ENCODE peak calls at places on chromosomes 12 and 14, in four cellular contexts. L is A549, K is astrocyte, R is progenitor cell of endocrine pancreas. C is an unnamed sample.

GRCh38 chr12:102343361-102344121 is 136.8 kb downstream of the IGF1 start:
- DNase-seq in K (peak; percentile 2), L (peak; percentile 9), R (no peak), C (no peak)

GRCh38 chr14:103755060-103755459 is 39.5 kb downstream of the ZFYVE21 start:
- DNase-seq in L (no peak), K (no peak), R (no peak), C (no peak)

GRCh38 chr14:59969319-59969718 is 49.4 kb downstream of the LRRC9 start:
- DNase-seq in K (peak; percentile 22), R (no peak), L (no peak), C (no peak)

GRCh38 chr12:32517966-32518365 is 118.6 kb downstream of the FGD4 start:
- DNase-seq in R (no peak), L (no peak), K (no peak), C (no peak)

GRCh38 chr14:52834440-52834842 is 43.0 kb upstream of the GNPNAT1 start:
- DNase-seq in L (peak; percentile 24), K (peak; percentile 82), R (no peak), C (peak; percentile 82)

GRCh38 chr12:2082321-2082720 is 29.5 kb downstream of the CACNA1C start:
- DNase-seq in L (no peak), R (no peak), K (no peak), C (no peak)

GRCh38 chr12:86137936-86138335 is 118.3 kb downstream of the MGAT4C start:
- DNase-seq in K (peak; percentile 89), L (no peak), R (no peak), C (no peak)

GRCh38 chr14:54792288-54792687 is 110.3 kb downstream of the GCH1 start:
- DNase-seq in K (no peak), R (no peak), L (no peak), C (no peak)

GRCh38 chr12:18383203-18383602 is 121.9 kb downstream of the PIK3C2G start:
- DNase-seq in L (peak; percentile 32), K (peak; percentile 91), R (no peak), C (peak; percentile 80)

GRCh38 chr14:93018401-93018800 is 95.5 kb downstream of the CHGA start:
- DNase-seq in R (no peak), L (no peak), K (no peak), C (peak; percentile 19)

GRCh38 chr14:70027785-70028428 is 148.7 kb downstream of the SMOC1 start:
- DNase-seq in R (peak; percentile 90), K (no peak), L (peak; percentile 81), C (peak; percentile 22)

GRCh38 chr12:59087077-59087673 is 166.9 kb upstream of the LRIG3 start:
- DNase-seq in R (no peak), L (no peak), K (no peak), C (peak; percentile 13)

GRCh38 chr12:130479401-130480125 is 141.9 kb downstream of the PIWIL1 start:
- DNase-seq in L (no peak), K (no peak), R (no peak), C (no peak)

GRCh38 chr14:70782361-70782760 is 27.0 kb downstream of the MAP3K9 start:
- DNase-seq in K (peak; percentile 96), R (no peak), L (no peak), C (peak; percentile 83)

GRCh38 chr14:76832503-76832988 is 6.3 kb downstream of the LRRC74A start:
- DNase-seq in L (no peak), K (no peak), R (no peak), C (no peak)

GRCh38 chr14:76827696-76828301 is 1.6 kb downstream of the LRRC74A start:
- DNase-seq in R (no peak), K (no peak), L (no peak), C (no peak)

GRCh38 chr14:76829016-76829365 is 2.8 kb downstream of the LRRC74A start:
- DNase-seq in K (no peak), L (no peak), R (no peak), C (no peak)

GRCh38 chr14:76828339-76829015 is 2.3 kb downstream of the LRRC74A start:
- DNase-seq in L (no peak), K (no peak), R (peak; percentile 24), C (no peak)

GRCh38 chr14:76829650-76830421 is 3.6 kb downstream of the LRRC74A start:
- DNase-seq in L (no peak), K (no peak), R (no peak), C (no peak)
- TF ChIP-seq CTCF in L (no peak), K (no peak), R (no peak), C (no peak)

GRCh38 chr12:49904601-49905000 is 901 bp upstream of the FAIM2 start:
- DNase-seq in L (no peak), K (no peak), R (no peak), C (no peak)
- TF ChIP-seq CTCF in L (no peak), K (no peak), R (no peak), C (no peak)

GRCh38 chr14:36605506-36605857 is 23.1 kb upstream of the NKX2-8 start:
- DNase-seq in L (no peak), K (no peak), R (no peak), C (no peak)
- TF ChIP-seq CTCF in L (no peak), K (no peak), R (no peak), C (no peak)

GRCh38 chr12:10031318-10031717 is 836 bp downstream of the CLEC9A start:
- DNase-seq in R (no peak), L (no peak), K (peak; percentile 14), C (peak; percentile 61)

GRCh38 chr12:10030446-10030845 is at the start of gene CLEC9A:
- DNase-seq in R (no peak), L (no peak), K (no peak), C (no peak)

GRCh38 chr12:10031771-10032175 is 1.3 kb downstream of the CLEC9A start:
- DNase-seq in R (no peak), K (peak; percentile 82), L (no peak), C (peak; percentile 95)

DNA sequence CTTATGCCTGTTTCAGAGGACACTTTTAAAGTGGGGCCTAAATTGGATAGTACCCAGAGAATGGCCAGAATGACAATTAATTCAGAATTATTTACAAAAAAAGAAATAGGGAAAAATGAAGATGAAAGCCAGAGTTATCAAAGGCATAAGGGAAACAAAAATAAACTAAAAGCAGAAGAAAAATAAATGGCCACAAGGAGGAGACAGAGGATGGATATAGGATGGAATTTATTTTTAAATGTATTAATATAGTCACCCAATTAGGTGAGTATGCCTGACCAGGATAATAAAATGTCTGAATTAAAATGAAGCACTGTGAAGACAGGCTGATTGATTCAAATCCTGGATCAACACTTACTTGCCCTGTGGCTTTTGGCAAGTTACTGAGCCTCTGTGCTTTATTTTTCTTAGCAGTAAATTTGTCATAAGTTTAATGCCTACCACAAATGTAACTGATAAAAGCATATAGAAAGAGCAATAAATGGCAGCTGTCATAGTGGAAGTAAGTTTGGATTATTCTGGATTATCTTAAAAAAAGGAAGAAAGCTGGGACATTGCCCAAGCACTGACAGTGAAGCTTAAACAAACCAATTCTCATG is 3.4 kb downstream of the CLEC9A start:
- DNase-seq in K (no peak), L (no peak), R (no peak), C (peak; percentile 7)
- TF ChIP-seq CTCF in K (peak; percentile 23), L (peak; percentile 62), R (peak; percentile 65), C (peak; percentile 92)

DNA sequence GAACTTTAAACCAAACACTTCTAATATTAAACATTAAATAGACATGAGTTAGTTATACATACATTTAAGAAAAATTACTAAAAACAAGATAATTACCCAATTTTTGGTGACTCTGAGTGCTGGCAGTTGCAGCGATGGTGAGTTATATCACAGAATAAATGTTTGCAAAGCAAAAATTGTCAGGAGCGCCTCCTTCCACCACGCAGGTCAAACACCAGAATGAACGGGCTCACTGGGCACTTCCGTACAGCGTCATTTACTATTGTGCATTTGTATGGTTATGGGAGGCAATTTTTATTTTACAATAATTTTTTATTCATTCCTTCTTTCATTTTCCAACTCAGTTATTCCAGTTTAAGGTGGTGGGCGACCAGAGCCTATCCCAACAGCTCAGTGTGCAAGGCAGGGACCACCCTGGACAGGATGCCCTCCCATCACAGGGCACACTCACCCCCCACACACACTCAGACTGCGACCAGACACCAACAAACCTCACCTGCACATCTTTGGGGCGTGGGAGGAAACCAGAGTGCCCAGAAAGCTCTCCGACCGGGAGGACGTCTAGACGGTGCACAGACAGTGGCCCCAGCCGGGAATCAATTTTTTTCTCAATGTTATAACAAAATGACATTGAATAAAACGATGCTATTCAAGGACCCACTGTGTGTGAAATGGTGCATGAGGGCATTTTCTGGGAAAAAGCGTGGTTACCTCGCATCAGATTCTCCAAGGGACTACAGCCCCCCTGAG is 67.2 kb downstream of the TESC start:
- DNase-seq in R (no peak), L (no peak), K (no peak), C (no peak)
- TF ChIP-seq CTCF in R (no peak), L (no peak), K (no peak), C (no peak)

DNA sequence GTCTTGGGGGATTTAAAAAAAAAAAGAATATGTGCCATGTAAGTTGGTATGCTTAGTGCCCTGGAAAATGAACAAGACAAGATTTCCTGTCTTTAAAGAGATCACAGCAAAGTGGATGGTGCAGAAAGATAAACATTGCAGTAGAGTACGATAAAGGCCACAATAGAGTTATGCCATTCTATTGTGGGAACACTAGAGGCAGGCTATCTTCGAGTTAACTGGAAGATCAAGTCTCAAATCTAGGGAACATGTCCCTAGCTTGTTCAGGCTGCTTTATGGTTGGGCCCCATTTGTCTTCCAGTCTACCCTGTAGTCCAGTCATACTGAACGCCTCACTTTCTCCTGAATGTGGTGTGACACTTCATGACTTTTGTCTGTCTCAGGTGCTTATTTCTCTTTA is 18.7 kb upstream of the CCT2 start:
- DNase-seq in K (no peak), R (no peak), L (no peak), C (no peak)
- TF ChIP-seq CTCF in K (no peak), R (peak; percentile 11), L (no peak), C (peak; percentile 23)

DNA sequence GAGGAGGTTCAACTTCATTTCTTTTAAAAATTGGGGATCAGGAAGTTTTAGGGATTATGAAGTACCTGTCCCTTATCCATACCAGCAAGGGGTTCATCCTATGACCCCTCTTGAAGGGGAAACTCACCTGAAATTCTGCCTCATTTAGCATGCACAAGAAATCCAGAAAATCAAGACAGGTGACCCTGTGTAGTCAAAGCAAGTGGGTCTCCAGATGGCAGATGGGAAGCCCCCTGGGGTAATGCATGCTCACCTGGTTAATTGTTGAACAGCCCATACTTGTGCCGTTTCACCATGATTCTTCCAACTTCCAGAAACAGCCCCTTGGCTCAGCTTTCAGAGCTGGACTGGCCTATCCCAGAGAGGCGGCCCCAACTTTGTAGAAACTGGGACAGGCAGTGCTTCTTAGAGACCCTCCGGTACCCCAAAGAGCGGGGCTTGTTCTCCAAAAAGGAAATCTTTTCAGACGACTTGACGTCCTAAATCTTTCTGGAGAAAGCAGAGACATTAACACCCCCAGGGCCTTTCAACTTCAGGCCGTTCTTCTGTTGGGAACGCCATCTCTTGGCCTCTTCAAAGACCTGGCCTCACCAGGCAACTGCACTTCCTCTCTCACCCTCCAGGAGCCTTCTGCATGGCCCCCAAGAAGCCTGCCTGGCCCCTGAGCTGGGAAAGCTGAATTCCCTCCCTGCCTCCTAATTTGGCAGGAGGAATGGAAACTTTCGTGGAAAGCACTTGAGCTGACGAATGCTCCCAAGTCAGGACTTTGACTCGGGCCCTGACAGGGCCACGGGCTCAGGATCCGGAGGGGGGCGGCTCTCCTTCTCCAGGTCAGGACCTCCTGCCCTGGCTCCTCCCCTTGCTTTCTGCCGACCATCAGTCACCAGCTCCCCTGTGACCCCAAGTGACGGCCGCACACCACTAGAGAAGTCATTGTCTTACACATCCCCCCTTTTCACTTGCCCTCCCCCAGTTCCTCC is 66.1 kb upstream of the ESRRB start:
- DNase-seq in L (no peak), K (no peak), R (peak; percentile 3), C (no peak)
- TF ChIP-seq CTCF in L (no peak), K (no peak), R (peak; percentile 23), C (peak; percentile 9)

GRCh38 chr12:109737111-109737510 is 23.5 kb downstream of the FAM222A start:
- DNase-seq in K (no peak), R (no peak), L (no peak), C (no peak)
- TF ChIP-seq CTCF in K (no peak), R (no peak), L (no peak), C (no peak)

C was measured in HFFc6.